ENCODE peak calls at places on chromosomes 13 and 19, in nine cellular contexts. One of them, this sample, is unnamed.

GRCh38 chr19:4908781-4909171 is 525 bp upstream of the UHRF1 start:
- DNase-seq in RWPE2: no peak
- DNase-seq in effector memory CD4-positive, alpha-beta T cell: no peak
- DNase-seq in BE2C: no peak
- DNase-seq in lower lobe of right lung: no peak
- DNase-seq in left lung: no peak
- DNase-seq in adipocyte: no peak
- DNase-seq in neural progenitor cell: no peak
- DNase-seq in CD8-positive, alpha-beta memory T cell: no peak
- DNase-seq in this sample: no peak

GRCh38 chr13:102869948-102870676 is 24.3 kb downstream of the ERCC5 start:
- DNase-seq in adipocyte: no peak
- DNase-seq in RWPE2: no peak
- DNase-seq in effector memory CD4-positive, alpha-beta T cell: no peak
- DNase-seq in CD8-positive, alpha-beta memory T cell: no peak
- DNase-seq in BE2C: no peak
- DNase-seq in left lung: no peak
- DNase-seq in neural progenitor cell: no peak
- DNase-seq in lower lobe of right lung: no peak
- DNase-seq in this sample: no peak

GRCh38 chr19:18590273-18591272 is 2.0 kb downstream of the REX1BD start:
- DNase-seq in neural progenitor cell: peak; percentile 98
- DNase-seq in BE2C: peak; percentile 98
- DNase-seq in left lung: peak; percentile 10
- DNase-seq in CD8-positive, alpha-beta memory T cell: no peak
- DNase-seq in adipocyte: peak; percentile 62
- DNase-seq in lower lobe of right lung: no peak
- DNase-seq in effector memory CD4-positive, alpha-beta T cell: no peak
- DNase-seq in RWPE2: peak; percentile 83
- DNase-seq in this sample: no peak

GRCh38 chr19:32039446-32039845 is 306.0 kb upstream of the ZNF507 start:
- DNase-seq in CD8-positive, alpha-beta memory T cell: no peak
- DNase-seq in neural progenitor cell: no peak
- DNase-seq in lower lobe of right lung: no peak
- DNase-seq in BE2C: no peak
- DNase-seq in RWPE2: no peak
- DNase-seq in adipocyte: no peak
- DNase-seq in effector memory CD4-positive, alpha-beta T cell: no peak
- DNase-seq in left lung: no peak
- DNase-seq in this sample: no peak

GRCh38 chr19:17751103-17751911 is at the start of gene FCHO1:
- DNase-seq in left lung: peak; percentile 87
- DNase-seq in adipocyte: no peak
- DNase-seq in lower lobe of right lung: peak; percentile 75
- DNase-seq in RWPE2: no peak
- DNase-seq in CD8-positive, alpha-beta memory T cell: peak; percentile 88
- DNase-seq in neural progenitor cell: no peak
- DNase-seq in effector memory CD4-positive, alpha-beta T cell: peak; percentile 78
- DNase-seq in BE2C: no peak
- DNase-seq in this sample: peak; percentile 55

GRCh38 chr19:57280913-57281425 is 684 bp downstream of the ZNF460 start:
- DNase-seq in adipocyte: peak; percentile 30
- DNase-seq in lower lobe of right lung: no peak
- DNase-seq in left lung: no peak
- DNase-seq in CD8-positive, alpha-beta memory T cell: peak; percentile 48
- DNase-seq in neural progenitor cell: no peak
- DNase-seq in RWPE2: no peak
- DNase-seq in BE2C: no peak
- DNase-seq in effector memory CD4-positive, alpha-beta T cell: no peak
- DNase-seq in this sample: no peak

GRCh38 chr19:58571575-58571947 is 1.6 kb downstream of the MZF1 start:
- DNase-seq in CD8-positive, alpha-beta memory T cell: no peak
- DNase-seq in effector memory CD4-positive, alpha-beta T cell: no peak
- DNase-seq in adipocyte: no peak
- DNase-seq in neural progenitor cell: no peak
- DNase-seq in BE2C: no peak
- DNase-seq in lower lobe of right lung: no peak
- DNase-seq in RWPE2: no peak
- DNase-seq in left lung: no peak
- DNase-seq in this sample: no peak

GRCh38 chr13:32530841-32531253 is 7.7 kb downstream of the N4BP2L2 start:
- DNase-seq in left lung: no peak
- DNase-seq in neural progenitor cell: no peak
- DNase-seq in lower lobe of right lung: no peak
- DNase-seq in adipocyte: peak; percentile 82
- DNase-seq in RWPE2: no peak
- DNase-seq in CD8-positive, alpha-beta memory T cell: peak; percentile 19
- DNase-seq in BE2C: no peak
- DNase-seq in effector memory CD4-positive, alpha-beta T cell: no peak
- DNase-seq in this sample: no peak

GRCh38 chr13:78326608-78327007 is 276.7 kb downstream of the POU4F1 start:
- DNase-seq in BE2C: peak; percentile 65
- DNase-seq in RWPE2: no peak
- DNase-seq in adipocyte: no peak
- DNase-seq in left lung: no peak
- DNase-seq in effector memory CD4-positive, alpha-beta T cell: no peak
- DNase-seq in CD8-positive, alpha-beta memory T cell: no peak
- DNase-seq in neural progenitor cell: no peak
- DNase-seq in lower lobe of right lung: no peak
- DNase-seq in this sample: no peak

GRCh38 chr13:100387416-100387815 is 201.2 kb downstream of the GGACT start:
- DNase-seq in adipocyte: no peak
- DNase-seq in neural progenitor cell: no peak
- DNase-seq in left lung: no peak
- DNase-seq in CD8-positive, alpha-beta memory T cell: no peak
- DNase-seq in BE2C: no peak
- DNase-seq in RWPE2: no peak
- DNase-seq in lower lobe of right lung: no peak
- DNase-seq in effector memory CD4-positive, alpha-beta T cell: no peak
- DNase-seq in this sample: no peak

GRCh38 chr19:49861541-49862410 is 5.6 kb downstream of the PNKP start:
- DNase-seq in RWPE2: no peak
- DNase-seq in CD8-positive, alpha-beta memory T cell: no peak
- DNase-seq in lower lobe of right lung: peak; percentile 51
- DNase-seq in effector memory CD4-positive, alpha-beta T cell: no peak
- DNase-seq in BE2C: no peak
- DNase-seq in left lung: peak; percentile 79
- DNase-seq in neural progenitor cell: no peak
- DNase-seq in adipocyte: no peak
- DNase-seq in this sample: no peak

GRCh38 chr19:28574212-28574611 is 638.7 kb downstream of the UQCRFS1 start:
- DNase-seq in adipocyte: no peak
- DNase-seq in RWPE2: no peak
- DNase-seq in lower lobe of right lung: no peak
- DNase-seq in left lung: no peak
- DNase-seq in BE2C: no peak
- DNase-seq in CD8-positive, alpha-beta memory T cell: no peak
- DNase-seq in neural progenitor cell: no peak
- DNase-seq in effector memory CD4-positive, alpha-beta T cell: no peak
- DNase-seq in this sample: no peak

GRCh38 chr13:18993884-18994660 is 187.6 kb downstream of the TUBA3C start:
- DNase-seq in CD8-positive, alpha-beta memory T cell: no peak
- DNase-seq in RWPE2: no peak
- DNase-seq in effector memory CD4-positive, alpha-beta T cell: no peak
- DNase-seq in BE2C: no peak
- DNase-seq in left lung: no peak
- DNase-seq in adipocyte: no peak
- DNase-seq in lower lobe of right lung: no peak
- DNase-seq in neural progenitor cell: no peak
- DNase-seq in this sample: peak; percentile 70

DNA sequence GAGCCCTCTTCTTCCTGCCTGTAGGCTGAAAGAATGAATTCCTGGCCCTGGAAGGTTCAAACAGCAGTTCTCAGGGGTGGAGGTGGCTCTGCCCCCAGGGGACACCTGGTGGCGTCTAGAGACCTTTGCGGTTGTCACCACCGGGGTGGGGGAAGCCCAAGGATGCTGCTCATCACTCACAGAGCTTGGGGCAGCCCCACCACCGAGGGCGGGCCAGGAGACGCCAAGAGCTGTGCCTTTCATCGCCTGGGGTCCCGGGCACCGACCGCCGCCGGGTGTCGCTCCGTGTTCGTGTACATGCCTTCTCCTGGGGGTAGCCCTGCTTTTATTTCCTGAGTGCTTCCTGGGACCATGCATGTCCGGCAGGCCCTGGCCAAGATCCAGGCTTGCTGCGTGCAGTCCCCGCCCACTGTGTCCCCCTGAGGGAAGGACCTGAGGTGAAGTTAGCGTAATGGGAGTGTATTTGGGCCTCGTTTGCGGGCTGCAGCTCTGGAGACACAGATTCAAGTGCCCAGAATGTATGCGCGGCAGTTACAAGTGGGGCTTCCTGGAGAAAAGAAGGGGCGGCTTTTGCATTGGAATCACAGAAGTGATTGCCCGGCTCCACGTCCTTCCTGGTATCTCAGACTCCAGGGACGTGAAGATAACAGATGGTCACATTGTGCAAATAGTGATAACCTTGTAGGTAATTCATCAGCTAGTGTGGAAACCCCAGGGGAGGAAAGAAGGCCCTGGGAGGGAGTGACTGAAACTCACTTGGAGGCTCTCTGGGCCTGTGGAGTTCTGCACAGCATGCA is 7.8 kb downstream of the DOT1L start:
- DNase-seq in neural progenitor cell: peak; percentile 45
- DNase-seq in left lung: no peak
- DNase-seq in lower lobe of right lung: peak; percentile 60
- DNase-seq in CD8-positive, alpha-beta memory T cell: peak; percentile 72
- DNase-seq in adipocyte: no peak
- DNase-seq in BE2C: peak; percentile 83
- DNase-seq in RWPE2: no peak
- DNase-seq in effector memory CD4-positive, alpha-beta T cell: peak; percentile 73
- DNase-seq in this sample: peak; percentile 59
- H3K4me1 ChIP-seq in neural progenitor cell: peaks cover 33% of the 10 kb centered on the region
- H3K4me1 ChIP-seq in left lung: peaks cover 39% of the 10 kb centered on the region
- H3K4me1 ChIP-seq in lower lobe of right lung: peaks cover 77% of the 10 kb centered on the region
- H3K4me1 ChIP-seq in CD8-positive, alpha-beta memory T cell: peaks cover 34% of the 10 kb centered on the region
- H3K4me1 ChIP-seq in adipocyte: peaks cover 51% of the 10 kb centered on the region
- H3K4me1 ChIP-seq in BE2C: peaks cover 44% of the 10 kb centered on the region
- H3K4me1 ChIP-seq in RWPE2: peaks cover 31% of the 10 kb centered on the region
- H3K4me1 ChIP-seq in effector memory CD4-positive, alpha-beta T cell: peaks cover 29% of the 10 kb centered on the region
- H3K4me1 ChIP-seq in this sample: peaks cover 81% of the 10 kb centered on the region

GRCh38 chr13:46180393-46180792 is 1.6 kb downstream of the LCP1 start:
- DNase-seq in CD8-positive, alpha-beta memory T cell: no peak
- DNase-seq in neural progenitor cell: no peak
- DNase-seq in adipocyte: no peak
- DNase-seq in BE2C: no peak
- DNase-seq in lower lobe of right lung: no peak
- DNase-seq in effector memory CD4-positive, alpha-beta T cell: no peak
- DNase-seq in left lung: no peak
- DNase-seq in RWPE2: no peak
- DNase-seq in this sample: no peak
- H3K4me1 ChIP-seq in CD8-positive, alpha-beta memory T cell: peaks cover 55% of the 10 kb centered on the region
- H3K4me1 ChIP-seq in neural progenitor cell: no peaks in the 10 kb centered on the region
- H3K4me1 ChIP-seq in adipocyte: no peaks in the 10 kb centered on the region
- H3K4me1 ChIP-seq in BE2C: no peaks in the 10 kb centered on the region
- H3K4me1 ChIP-seq in lower lobe of right lung: peaks cover 32% of the 10 kb centered on the region
- H3K4me1 ChIP-seq in effector memory CD4-positive, alpha-beta T cell: peaks cover 44% of the 10 kb centered on the region
- H3K4me1 ChIP-seq in left lung: no peaks in the 10 kb centered on the region
- H3K4me1 ChIP-seq in RWPE2: peaks cover 3% of the 10 kb centered on the region
- H3K4me1 ChIP-seq in this sample: no peaks in the 10 kb centered on the region

GRCh38 chr13:110364081-110364480 is 57.0 kb downstream of the COL4A2 start:
- DNase-seq in RWPE2: no peak
- DNase-seq in left lung: no peak
- DNase-seq in effector memory CD4-positive, alpha-beta T cell: no peak
- DNase-seq in adipocyte: no peak
- DNase-seq in neural progenitor cell: no peak
- DNase-seq in lower lobe of right lung: no peak
- DNase-seq in CD8-positive, alpha-beta memory T cell: no peak
- DNase-seq in BE2C: no peak
- DNase-seq in this sample: no peak
- H3K4me1 ChIP-seq in RWPE2: no peaks in the 10 kb centered on the region
- H3K4me1 ChIP-seq in left lung: no peaks in the 10 kb centered on the region
- H3K4me1 ChIP-seq in effector memory CD4-positive, alpha-beta T cell: no peaks in the 10 kb centered on the region
- H3K4me1 ChIP-seq in adipocyte: peaks cover 27% of the 10 kb centered on the region
- H3K4me1 ChIP-seq in neural progenitor cell: peaks cover 8% of the 10 kb centered on the region
- H3K4me1 ChIP-seq in lower lobe of right lung: peaks cover 25% of the 10 kb centered on the region
- H3K4me1 ChIP-seq in CD8-positive, alpha-beta memory T cell: no peaks in the 10 kb centered on the region
- H3K4me1 ChIP-seq in BE2C: no peaks in the 10 kb centered on the region
- H3K4me1 ChIP-seq in this sample: no peaks in the 10 kb centered on the region

GRCh38 chr19:15294591-15294990 is 37.7 kb downstream of the BRD4 start:
- DNase-seq in RWPE2: no peak
- DNase-seq in neural progenitor cell: no peak
- DNase-seq in effector memory CD4-positive, alpha-beta T cell: no peak
- DNase-seq in CD8-positive, alpha-beta memory T cell: no peak
- DNase-seq in left lung: no peak
- DNase-seq in BE2C: peak; percentile 87
- DNase-seq in adipocyte: no peak
- DNase-seq in lower lobe of right lung: no peak
- DNase-seq in this sample: peak; percentile 21
- H3K4me1 ChIP-seq in RWPE2: peaks cover 60% of the 10 kb centered on the region
- H3K4me1 ChIP-seq in neural progenitor cell: peaks cover 46% of the 10 kb centered on the region
- H3K4me1 ChIP-seq in effector memory CD4-positive, alpha-beta T cell: peaks cover 84% of the 10 kb centered on the region
- H3K4me1 ChIP-seq in CD8-positive, alpha-beta memory T cell: peaks cover 98% of the 10 kb centered on the region
- H3K4me1 ChIP-seq in left lung: peaks cover 66% of the 10 kb centered on the region
- H3K4me1 ChIP-seq in BE2C: peaks cover 43% of the 10 kb centered on the region
- H3K4me1 ChIP-seq in adipocyte: peaks cover 73% of the 10 kb centered on the region
- H3K4me1 ChIP-seq in lower lobe of right lung: peaks cover 98% of the 10 kb centered on the region
- H3K4me1 ChIP-seq in this sample: peaks cover 87% of the 10 kb centered on the region

GRCh38 chr13:99287544-99287943 is 19.7 kb downstream of the GPR183 start:
- DNase-seq in adipocyte: no peak
- DNase-seq in BE2C: no peak
- DNase-seq in left lung: no peak
- DNase-seq in neural progenitor cell: no peak
- DNase-seq in CD8-positive, alpha-beta memory T cell: no peak
- DNase-seq in lower lobe of right lung: no peak
- DNase-seq in RWPE2: no peak
- DNase-seq in effector memory CD4-positive, alpha-beta T cell: no peak
- DNase-seq in this sample: no peak
- H3K4me1 ChIP-seq in adipocyte: peaks cover 47% of the 10 kb centered on the region
- H3K4me1 ChIP-seq in BE2C: peaks cover 6% of the 10 kb centered on the region
- H3K4me1 ChIP-seq in left lung: peaks cover 14% of the 10 kb centered on the region
- H3K4me1 ChIP-seq in neural progenitor cell: no peaks in the 10 kb centered on the region
- H3K4me1 ChIP-seq in CD8-positive, alpha-beta memory T cell: peaks cover 89% of the 10 kb centered on the region
- H3K4me1 ChIP-seq in lower lobe of right lung: peaks cover 39% of the 10 kb centered on the region
- H3K4me1 ChIP-seq in RWPE2: no peaks in the 10 kb centered on the region
- H3K4me1 ChIP-seq in effector memory CD4-positive, alpha-beta T cell: peaks cover 60% of the 10 kb centered on the region
- H3K4me1 ChIP-seq in this sample: peaks cover 9% of the 10 kb centered on the region

GRCh38 chr19:35330475-35330874 is 1.5 kb downstream of the CD22 start:
- DNase-seq in BE2C: no peak
- DNase-seq in effector memory CD4-positive, alpha-beta T cell: no peak
- DNase-seq in RWPE2: no peak
- DNase-seq in CD8-positive, alpha-beta memory T cell: no peak
- DNase-seq in left lung: peak; percentile 29
- DNase-seq in lower lobe of right lung: no peak
- DNase-seq in adipocyte: no peak
- DNase-seq in neural progenitor cell: no peak
- DNase-seq in this sample: no peak
- H3K4me1 ChIP-seq in BE2C: no peaks in the 10 kb centered on the region
- H3K4me1 ChIP-seq in effector memory CD4-positive, alpha-beta T cell: no peaks in the 10 kb centered on the region
- H3K4me1 ChIP-seq in RWPE2: no peaks in the 10 kb centered on the region
- H3K4me1 ChIP-seq in CD8-positive, alpha-beta memory T cell: peaks cover 6% of the 10 kb centered on the region
- H3K4me1 ChIP-seq in left lung: no peaks in the 10 kb centered on the region
- H3K4me1 ChIP-seq in lower lobe of right lung: no peaks in the 10 kb centered on the region
- H3K4me1 ChIP-seq in adipocyte: no peaks in the 10 kb centered on the region
- H3K4me1 ChIP-seq in neural progenitor cell: no peaks in the 10 kb centered on the region
- H3K4me1 ChIP-seq in this sample: no peaks in the 10 kb centered on the region

GRCh38 chr13:42277618-42278276 is 5.8 kb downstream of the AKAP11 start:
- DNase-seq in lower lobe of right lung: no peak
- DNase-seq in neural progenitor cell: no peak
- DNase-seq in BE2C: no peak
- DNase-seq in adipocyte: no peak
- DNase-seq in effector memory CD4-positive, alpha-beta T cell: no peak
- DNase-seq in CD8-positive, alpha-beta memory T cell: no peak
- DNase-seq in left lung: no peak
- DNase-seq in RWPE2: no peak
- DNase-seq in this sample: no peak
- H3K4me1 ChIP-seq in lower lobe of right lung: peaks cover 23% of the 10 kb centered on the region
- H3K4me1 ChIP-seq in neural progenitor cell: peaks cover 36% of the 10 kb centered on the region
- H3K4me1 ChIP-seq in BE2C: no peaks in the 10 kb centered on the region
- H3K4me1 ChIP-seq in adipocyte: peaks cover 34% of the 10 kb centered on the region
- H3K4me1 ChIP-seq in effector memory CD4-positive, alpha-beta T cell: peaks cover 11% of the 10 kb centered on the region
- H3K4me1 ChIP-seq in CD8-positive, alpha-beta memory T cell: peaks cover 45% of the 10 kb centered on the region
- H3K4me1 ChIP-seq in left lung: peaks cover 17% of the 10 kb centered on the region
- H3K4me1 ChIP-seq in RWPE2: peaks cover 10% of the 10 kb centered on the region
- H3K4me1 ChIP-seq in this sample: peaks cover 3% of the 10 kb centered on the region

This sample was measured in body of pancreas.